ENCODE peak calls at places on chromosome X, in nine cellular contexts. U is NCI-H1092 treated with DMSO at 0.1 percent for 48 hours; X is mesothelial cell of epicardium; W is activated T-cell treated with anti-CD3 and anti-CD28 coated beads, Interleukin-2, amount 50 U/mL, for 4 hours; G is neural crest cell; A is EH; M is midbrain; R is substantia nigra; Z is NCI-H1436 treated with DMSO at 0.1 percent for 48 hours. B is an unnamed sample.
A peak's percentile ranks its signal among the peaks of the same experiment; 100 is the strongest.

GRCh38 chrX:118655561-118656246 is 71.7 kb upstream of the IL13RA1 start:
- DNase-seq in U (no peak), X (no peak), W (no peak), G (no peak), A (peak; percentile 71), M (no peak), R (no peak), Z (no peak), B (peak; percentile 80)

GRCh38 chrX:48705876-48706275 is 9.3 kb downstream of the SUV39H1 start:
- DNase-seq in U (no peak), X (no peak), W (no peak), G (no peak), A (no peak), M (no peak), R (no peak), Z (no peak), B (no peak)

GRCh38 chrX:150899191-150899757 is 806 bp upstream of the CD99L2 start:
- DNase-seq in U (peak; percentile 55), X (no peak), W (peak; percentile 11), G (peak; percentile 5), A (peak; percentile 50), M (peak; percentile 9), R (peak; percentile 8), Z (no peak), B (no peak)

GRCh38 chrX:39808471-39808917 is 289.3 kb downstream of the BCOR start:
- DNase-seq in U (no peak), X (no peak), W (no peak), G (no peak), A (peak; percentile 96), M (no peak), R (no peak), Z (no peak), B (no peak)

GRCh38 chrX:37684918-37685317 is 673 bp upstream of the XK start:
- DNase-seq in U (no peak), X (no peak), W (no peak), G (no peak), A (no peak), M (no peak), R (no peak), Z (no peak), B (no peak)

GRCh38 chrX:150326843-150327242 is 36.3 kb upstream of the MAMLD1 start:
- DNase-seq in U (no peak), X (no peak), W (no peak), G (no peak), A (no peak), M (no peak), R (no peak), Z (no peak), B (no peak)

GRCh38 chrX:72081605-72082320 is 50.0 kb downstream of the RTL5 start:
- DNase-seq in U (no peak), X (no peak), W (no peak), G (no peak), A (no peak), M (no peak), R (no peak), Z (no peak), B (no peak)

GRCh38 chrX:51759055-51759454 is 15.8 kb downstream of the GSPT2 start:
- DNase-seq in U (peak; percentile 83), X (no peak), W (no peak), G (no peak), A (no peak), M (no peak), R (no peak), Z (no peak), B (no peak)

GRCh38 chrX:150372280-150372679 is 9.2 kb downstream of the MAMLD1 start:
- DNase-seq in U (no peak), X (no peak), W (no peak), G (no peak), A (no peak), M (peak; percentile 43), R (no peak), Z (no peak), B (no peak)